ENCODE peak calls at places on chromosome 12, in four cellular contexts. F is activated gamma-delta T cell treated with Interleukin-2 at 50 U/mL for 16 hours; J is stimulated activated CD8-positive, alpha-beta memory T cell treated with anti-CD3 and anti-CD28 coated beads, Interleukin-4, amount 100 ng/mL, for 24 hours; P is effector memory CD4-positive, alpha-beta T cell. Z is an unnamed sample.

GRCh38 chr12:66176525-66176924 is 6.7 kb upstream of the TMBIM4 start:
- DNase-seq in P (no peak), F (no peak), J (no peak), Z (no peak)

GRCh38 chr12:52204095-52204930 is 12.5 kb upstream of the KRT80 start:
- DNase-seq in F (no peak), P (no peak), J (no peak), Z (no peak)

GRCh38 chr12:2489266-2489665 is 305.5 kb upstream of the FKBP4 start:
- DNase-seq in J (no peak), F (no peak), P (no peak), Z (no peak)

GRCh38 chr12:131167334-131167733 is 213.6 kb downstream of the ADGRD1 start:
- DNase-seq in P (no peak), J (no peak), F (no peak), Z (no peak)

GRCh38 chr12:52069410-52070242 is at the start of gene ATG101:
- DNase-seq in P (peak), F (peak), J (peak), Z (peak)

GRCh38 chr12:63918788-63919300 is 74.3 kb downstream of the SRGAP1 start:
- DNase-seq in P (no peak), J (no peak), F (no peak), Z (no peak)

GRCh38 chr12:6330192-6330591 is 11.7 kb downstream of the TNFRSF1A start:
- DNase-seq in F (no peak), J (no peak), P (no peak), Z (no peak)

GRCh38 chr12:65098364-65098763 is 22.7 kb downstream of the WIF1 start:
- DNase-seq in J (no peak), P (no peak), F (no peak), Z (no peak)

GRCh38 chr12:78759387-78759786 is 105.2 kb upstream of the SYT1 start:
- DNase-seq in J (no peak), P (no peak), F (no peak), Z (no peak)

GRCh38 chr12:26188132-26188531 is 7.2 kb upstream of the SSPN start:
- DNase-seq in P (no peak), F (no peak), J (no peak), Z (no peak)